ENCODE peak calls at places on chromosomes 13 and 19, in six cellular contexts. F is hypothalamus; X is heart left ventricle; H is GM23248; W is amygdala; N is central memory CD4-positive, alpha-beta T cell. Y is an unnamed sample.

GRCh38 chr13:51136276-51136980 is 25.4 kb upstream of the C13orf42 start:
- DNase-seq in W (no peak), X (no peak), F (no peak), N (no peak), H (no peak), Y (no peak)

GRCh38 chr13:27194895-27195764 is 23.5 kb upstream of the USP12 start:
- DNase-seq in F (no peak), X (no peak), N (no peak), H (peak; percentile 96), W (no peak), Y (peak; percentile 95)

GRCh38 chr13:30346789-30347167 is 39.4 kb upstream of the KATNAL1 start:
- DNase-seq in X (no peak), F (no peak), W (no peak), H (no peak), N (no peak), Y (no peak)

GRCh38 chr19:12450817-12451216 is 10.0 kb upstream of the ZNF443 start:
- DNase-seq in N (no peak), W (no peak), H (no peak), F (no peak), X (no peak), Y (no peak)

GRCh38 chr13:51978836-51979556 is 32.3 kb downstream of the ATP7B start:
- DNase-seq in F (no peak), X (no peak), N (no peak), H (no peak), W (no peak), Y (no peak)

GRCh38 chr13:100454876-100455275 is 133.7 kb downstream of the GGACT start:
- DNase-seq in W (no peak), X (no peak), H (peak; percentile 48), F (no peak), N (no peak), Y (peak; percentile 57)

GRCh38 chr13:86383151-86383550 is 583.9 kb upstream of the SLITRK6 start:
- DNase-seq in W (no peak), H (no peak), X (no peak), F (no peak), N (no peak), Y (no peak)

GRCh38 chr13:44471686-44472085 is 98.1 kb downstream of the SERP2 start:
- DNase-seq in F (no peak), H (peak; percentile 59), W (no peak), N (no peak), X (no peak), Y (peak; percentile 45)

GRCh38 chr13:22883961-22884360 is 296.8 kb upstream of the SGCG start:
- DNase-seq in H (no peak), F (no peak), X (no peak), N (no peak), W (no peak), Y (no peak)

GRCh38 chr19:44661205-44661604 is 10.1 kb upstream of the CEACAM19 start:
- DNase-seq in N (no peak), F (no peak), H (no peak), W (no peak), X (no peak), Y (no peak)

GRCh38 chr13:90171649-90172048 is 1175.8 kb upstream of the MIR17HG start:
- DNase-seq in N (no peak), X (no peak), H (peak; percentile 9), F (no peak), W (no peak), Y (no peak)

Y was measured in fibroblast of pulmonary artery.